ENCODE peak calls at places on chromosomes 13 and 19, in four cellular contexts. V is H1, U is IMR-90, A is upper lobe of left lung. P is an unnamed sample.

GRCh38 chr13:43057653-43058317 is 34.4 kb downstream of the DNAJC15 start:
- DNase-seq in V (no peak), U (no peak), A (no peak), P (no peak)

GRCh38 chr13:79782541-79783216 is 301.7 kb downstream of the NDFIP2 start:
- DNase-seq in V (peak), U (peak), A (peak), P (peak)

GRCh38 chr19:23526302-23526701 is 131.0 kb upstream of the ZNF91 start:
- DNase-seq in V (no peak), U (no peak), A (no peak), P (no peak)

GRCh38 chr19:17180997-17181702 is 34.0 kb upstream of the USE1 start:
- DNase-seq in V (peak), U (no peak), A (no peak), P (no peak)

GRCh38 chr19:33134571-33135041 is 2.7 kb downstream of the WDR88 start:
- DNase-seq in V (peak), U (no peak), A (no peak), P (no peak)

GRCh38 chr13:95497307-95497943 is 55.1 kb upstream of the CLDN10 start:
- DNase-seq in V (no peak), U (no peak), A (no peak), P (no peak)

GRCh38 chr13:102847272-102848234 is 1.7 kb downstream of the ERCC5 start:
- DNase-seq in V (no peak), U (peak), A (no peak), P (no peak)

GRCh38 chr13:84630486-84630885 is 748.2 kb upstream of the SLITRK1 start:
- DNase-seq in V (no peak), U (no peak), A (no peak), P (no peak)

GRCh38 chr19:17125728-17126677 is 50.4 kb downstream of the MYO9B start:
- DNase-seq in V (no peak), U (peak), A (peak), P (no peak)

GRCh38 chr19:45539460-45539859 is 32.2 kb downstream of the VASP start:
- DNase-seq in V (no peak), U (no peak), A (no peak), P (no peak)

GRCh38 chr19:16257509-16258002 is 59.8 kb downstream of the AP1M1 start:
- DNase-seq in V (no peak), U (no peak), A (no peak), P (no peak)

GRCh38 chr19:6970478-6970877 is 50.8 kb downstream of the MBD3L2B start:
- DNase-seq in V (no peak), U (no peak), A (peak), P (no peak)

GRCh38 chr19:43798546-43799409 is 3.5 kb downstream of the LYPD5 start:
- DNase-seq in V (peak), U (no peak), A (peak), P (no peak)

GRCh38 chr19:8654591-8655339 is 24.3 kb downstream of the NFILZ start:
- DNase-seq in V (peak), U (peak), A (peak), P (peak)

GRCh38 chr13:102693781-102694180 is 1.1 kb downstream of the METTL21C start:
- DNase-seq in V (no peak), U (peak), A (no peak), P (no peak)

GRCh38 chr13:52459668-52460067 is 4.4 kb downstream of the CKAP2 start:
- DNase-seq in V (no peak), U (peak), A (no peak), P (no peak)

GRCh38 chr13:49561064-49561410 is 24.3 kb downstream of the RCBTB1 start:
- DNase-seq in V (no peak), U (no peak), A (no peak), P (no peak)

GRCh38 chr13:39462456-39462855 is 140.5 kb downstream of the LHFPL6 start:
- DNase-seq in V (no peak), U (no peak), A (no peak), P (no peak)

GRCh38 chr19:29328586-29328985 is 115.6 kb upstream of the UQCRFS1 start:
- DNase-seq in V (no peak), U (no peak), A (no peak), P (no peak)

GRCh38 chr19:4913996-4914735 is 4.9 kb downstream of the UHRF1 start:
- DNase-seq in V (no peak), U (peak), A (no peak), P (no peak)

GRCh38 chr19:4911786-4912672 is 2.7 kb downstream of the UHRF1 start:
- DNase-seq in V (peak), U (peak), A (peak), P (peak)

GRCh38 chr19:4911314-4911713 is 2.0 kb downstream of the UHRF1 start:
- DNase-seq in V (no peak), U (peak), A (no peak), P (no peak)

GRCh38 chr19:4916292-4917082 is 7.2 kb downstream of the UHRF1 start:
- DNase-seq in V (no peak), U (no peak), A (peak), P (no peak)

DNA sequence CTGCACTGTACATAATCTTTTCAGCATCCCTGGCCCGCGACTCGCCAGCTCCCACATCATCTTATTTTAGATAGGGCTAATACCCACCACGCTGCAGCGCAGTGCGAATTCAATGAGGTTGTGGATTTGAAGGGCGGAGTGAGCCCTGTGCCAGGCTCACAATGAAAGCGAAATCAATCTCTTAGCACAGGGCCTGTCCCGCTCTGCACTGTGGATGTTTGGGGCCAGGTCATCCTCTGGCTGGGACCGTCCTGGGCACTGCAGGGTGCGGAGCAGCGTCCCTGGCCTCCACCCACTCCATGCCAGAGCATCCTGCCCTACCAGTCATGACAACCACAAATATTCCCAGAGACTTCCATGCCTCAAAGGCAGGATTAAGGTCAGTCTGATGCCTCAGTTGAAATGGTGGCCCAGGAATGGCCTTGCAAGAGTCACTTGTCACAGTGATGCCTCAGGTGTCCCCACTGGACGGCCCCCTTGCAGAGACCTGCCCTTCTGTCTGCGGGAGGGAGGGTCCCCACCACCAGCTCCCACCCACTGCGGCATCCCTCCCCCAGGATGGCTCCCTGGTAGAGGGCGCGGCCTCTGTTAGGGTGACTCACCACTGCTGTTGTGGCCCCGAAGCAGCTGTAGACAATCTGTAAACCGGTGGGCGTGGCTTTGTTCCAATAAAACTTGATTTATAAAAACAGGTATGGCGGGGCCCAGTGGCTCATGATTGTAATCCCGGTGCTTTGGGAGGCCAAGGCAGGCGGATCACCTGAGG is 5.6 kb downstream of the UHRF1 start:
- DNase-seq in V (no peak), U (peak), A (peak), P (no peak)
- TF ChIP-seq POLR2A in V (no peak), U (no peak), A (no peak), P (no peak)

GRCh38 chr19:13101590-13102415 is 855 bp downstream of the LYL1 start:
- DNase-seq in V (no peak), U (no peak), A (no peak), P (no peak)
- TF ChIP-seq POLR2A in V (no peak), U (no peak), A (no peak), P (no peak)

GRCh38 chr19:35269425-35270117 is 809 bp downstream of the USF2 start:
- DNase-seq in V (peak), U (peak), A (peak), P (peak)
- TF ChIP-seq POLR2A in V (peak), U (no peak), A (peak), P (no peak)

DNA sequence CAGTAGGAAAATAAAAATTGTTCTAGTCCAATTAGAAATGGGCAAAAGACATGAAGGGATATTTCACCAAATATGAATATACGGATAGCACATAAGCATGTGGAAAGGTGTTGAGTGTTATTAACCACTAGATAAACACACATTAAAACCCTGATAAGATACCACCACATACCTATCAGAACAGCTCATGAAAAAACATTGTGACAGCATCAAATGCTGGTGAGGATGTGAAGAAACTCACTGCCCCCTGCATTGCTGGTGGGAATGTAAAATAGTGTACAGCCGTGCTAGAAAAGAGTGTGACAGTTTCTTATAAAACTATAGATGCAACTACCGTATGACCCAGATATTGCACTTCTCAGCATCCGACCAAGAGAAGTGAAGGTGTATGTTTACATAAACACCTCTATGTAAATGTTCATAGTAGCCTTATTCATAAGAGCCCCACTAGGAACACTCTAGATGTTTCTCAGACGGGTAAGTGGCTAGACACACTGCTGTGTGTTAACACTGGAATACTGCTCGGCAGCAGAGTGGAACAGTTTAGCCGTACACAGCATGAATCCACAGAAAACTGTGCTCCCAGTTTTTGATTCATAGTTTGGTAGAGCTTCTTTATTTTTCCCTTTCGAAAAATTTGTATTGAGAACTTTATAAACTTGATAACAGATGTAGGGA is 321.1 kb downstream of the MYO16 start:
- DNase-seq in V (no peak), U (no peak), A (no peak), P (no peak)
- TF ChIP-seq POLR2A in V (no peak), U (no peak), A (no peak), P (no peak)

GRCh38 chr13:32878172-32878571 is 138.1 kb upstream of the KL start:
- DNase-seq in V (no peak), U (peak), A (no peak), P (no peak)
- TF ChIP-seq POLR2A in V (no peak), U (no peak), A (no peak), P (no peak)

DNA sequence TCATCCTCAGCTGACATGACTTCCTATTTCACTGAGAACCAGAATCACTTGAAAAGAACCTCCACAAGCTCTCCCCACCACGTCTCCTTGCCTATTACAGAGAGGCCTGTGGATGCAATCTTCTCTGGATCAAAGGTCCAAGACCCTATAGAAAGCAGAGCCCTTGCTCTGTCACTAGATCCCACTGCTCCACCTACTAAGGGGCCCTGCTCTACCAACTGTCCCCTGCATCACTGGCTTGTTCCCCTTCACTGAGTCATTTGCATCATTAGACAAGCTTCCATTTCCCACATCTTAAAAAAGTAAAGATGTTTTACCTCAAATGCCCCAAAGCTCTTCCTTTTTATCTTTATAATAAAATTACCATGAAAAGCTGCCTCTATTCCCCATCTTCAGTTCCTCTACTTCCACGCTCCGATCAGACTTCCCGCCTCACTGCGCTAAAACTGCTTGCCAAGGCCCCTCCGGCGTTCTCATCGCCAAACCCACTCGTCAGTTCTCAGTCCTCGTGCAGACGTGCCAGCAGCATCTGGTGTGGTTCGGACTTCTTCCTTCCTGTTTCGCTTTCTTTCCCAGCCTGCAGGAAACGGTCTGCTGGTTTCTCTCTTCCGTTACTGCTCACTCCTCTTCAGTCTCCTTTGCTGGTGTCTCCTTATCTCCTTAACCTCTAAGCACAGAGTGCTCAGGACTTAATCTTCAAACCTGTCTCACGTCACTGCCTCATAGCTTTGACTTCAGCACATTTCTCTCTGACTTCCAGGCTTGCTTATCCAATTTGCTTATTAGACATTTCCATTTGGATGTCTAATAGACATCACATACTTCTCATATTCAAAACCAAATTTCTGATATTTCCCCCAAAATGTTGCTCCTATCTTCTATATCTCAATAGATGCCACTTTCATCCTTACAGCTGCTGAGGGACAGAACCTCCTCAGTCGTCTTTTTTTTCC is 40.5 kb downstream of the RCBTB2 start:
- DNase-seq in V (no peak), U (peak), A (peak), P (peak)
- TF ChIP-seq POLR2A in V (no peak), U (no peak), A (peak), P (no peak)

DNA sequence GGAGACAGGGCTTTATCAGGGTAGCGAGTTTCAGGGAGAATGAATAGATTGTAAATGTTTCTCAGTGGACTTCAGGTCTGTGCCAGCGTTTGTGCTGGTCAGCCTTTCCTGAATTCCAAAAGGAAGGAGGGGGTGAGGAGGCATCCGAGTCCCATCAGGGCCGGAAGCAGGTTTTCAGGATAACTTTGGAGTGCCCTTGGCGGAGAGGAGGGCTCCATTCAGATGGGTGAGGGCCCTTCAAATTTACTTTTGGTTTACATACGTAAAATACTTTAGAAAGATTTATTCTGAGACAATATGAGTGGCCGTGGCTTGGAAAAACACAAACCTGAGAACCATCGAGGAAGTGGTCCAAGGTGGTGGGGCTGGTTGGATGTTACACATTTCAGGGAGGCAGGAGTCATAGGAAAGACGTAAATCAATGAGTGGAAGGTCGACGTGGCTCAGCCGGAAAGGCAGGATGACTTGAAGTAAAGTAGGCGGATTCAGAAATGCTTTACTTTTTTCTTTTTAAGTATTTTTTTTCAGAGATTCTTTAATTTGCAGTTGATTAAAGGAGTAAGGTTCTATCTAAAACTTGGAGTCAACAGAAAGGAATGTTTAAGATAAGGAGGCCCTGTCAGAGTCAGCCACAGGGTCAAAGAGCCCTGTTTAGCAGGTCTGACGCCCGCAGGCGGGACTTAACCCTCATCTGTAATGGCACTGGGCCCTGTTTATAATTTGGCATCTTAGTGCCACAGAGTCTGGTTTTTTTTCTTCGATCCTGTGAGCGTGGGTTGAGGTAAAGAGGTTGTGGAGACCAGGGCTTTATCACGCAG is 32.8 kb downstream of the ATP11A start:
- DNase-seq in V (no peak), U (peak), A (peak), P (peak)
- TF ChIP-seq POLR2A in V (no peak), U (peak), A (no peak), P (no peak)

P was measured in ovary.